ENCODE peak calls at places on chromosomes 7 and 10, in ten cellular contexts. V is sigmoid colon; B is naive B cell; U is stimulated activated CD8-positive, alpha-beta memory T cell treated with anti-CD3 and anti-CD28 coated beads, Interleukin-4, amount 100 ng/mL, for 24 hours; R is kidney epithelial cell; P is activated naive CD4-positive, alpha-beta T cell; H is cerebellum; Y is Calu3; X is activated CD4-positive, alpha-beta T cell treated with anti-CD3 and anti-CD28 coated beads for 36 hours; A is A549. I is an unnamed sample.

GRCh38 chr7:100629117-100629711 is 12.1 kb downstream of the TFR2 start:
- DNase-seq in V (no peak), B (no peak), U (no peak), R (no peak), P (no peak), H (no peak), Y (peak), X (peak), A (peak), I (peak)

GRCh38 chr10:118041316-118041715 is 5.4 kb downstream of the RAB11FIP2 start:
- DNase-seq in V (no peak), B (no peak), U (no peak), R (peak), P (no peak), H (no peak), Y (no peak), X (no peak), A (no peak), I (no peak)

GRCh38 chr7:50304911-50305621 is 550 bp downstream of the IKZF1 start:
- DNase-seq in V (no peak), B (peak), U (no peak), R (no peak), P (peak), H (no peak), Y (no peak), X (peak), A (no peak), I (no peak)

GRCh38 chr10:118585794-118586193 is 9.7 kb downstream of the PRLHR start:
- DNase-seq in V (no peak), B (no peak), U (no peak), R (no peak), P (no peak), H (no peak), Y (no peak), X (no peak), A (no peak), I (no peak)

GRCh38 chr10:132904814-132905649 is 37.3 kb downstream of the CFAP46 start:
- DNase-seq in V (peak), B (no peak), U (peak), R (no peak), P (no peak), H (no peak), Y (no peak), X (peak), A (no peak), I (peak)

GRCh38 chr7:44615149-44615611 is 8.8 kb downstream of the OGDH start:
- DNase-seq in V (peak), B (no peak), U (no peak), R (no peak), P (no peak), H (no peak), Y (no peak), X (peak), A (no peak), I (no peak)

GRCh38 chr7:121273467-121274167 is 55.2 kb upstream of the WNT16 start:
- DNase-seq in V (no peak), B (no peak), U (no peak), R (no peak), P (no peak), H (no peak), Y (no peak), X (no peak), A (no peak), I (no peak)

GRCh38 chr7:56051053-56051338 is 248 bp downstream of the PSPH start:
- DNase-seq in V (no peak), B (no peak), U (no peak), R (no peak), P (no peak), H (no peak), Y (no peak), X (no peak), A (no peak), I (no peak)

GRCh38 chr10:72108811-72109618 is 20.7 kb upstream of the SPOCK2 start:
- DNase-seq in V (no peak), B (no peak), U (no peak), R (peak), P (no peak), H (no peak), Y (no peak), X (no peak), A (no peak), I (no peak)

GRCh38 chr10:27153855-27154198 is 357 bp downstream of the YME1L1 start:
- DNase-seq in V (no peak), B (no peak), U (no peak), R (no peak), P (no peak), H (no peak), Y (no peak), X (peak), A (peak), I (no peak)

GRCh38 chr7:129426482-129426881 is 7.8 kb upstream of the STRIP2 start:
- DNase-seq in V (no peak), B (no peak), U (no peak), R (no peak), P (no peak), H (no peak), Y (no peak), X (no peak), A (no peak), I (no peak)

GRCh38 chr7:150903627-150904026 is 51.3 kb downstream of the AOC1 start:
- DNase-seq in V (peak), B (no peak), U (no peak), R (no peak), P (no peak), H (peak), Y (peak), X (peak), A (no peak), I (no peak)

GRCh38 chr10:71333154-71333887 is 14.3 kb downstream of the SLC29A3 start:
- DNase-seq in V (no peak), B (peak), U (no peak), R (no peak), P (no peak), H (no peak), Y (no peak), X (no peak), A (no peak), I (no peak)

GRCh38 chr10:97024181-97025073 is 161.3 kb downstream of the SLIT1 start:
- DNase-seq in V (no peak), B (no peak), U (no peak), R (peak), P (no peak), H (peak), Y (peak), X (no peak), A (peak), I (no peak)

GRCh38 chr10:119161680-119162079 is 3.8 kb downstream of the SFXN4 start:
- DNase-seq in V (peak), B (no peak), U (no peak), R (no peak), P (no peak), H (no peak), Y (no peak), X (no peak), A (no peak), I (no peak)

GRCh38 chr10:127243490-127244272 is 47.3 kb upstream of the INSYN2A start:
- DNase-seq in V (no peak), B (no peak), U (no peak), R (no peak), P (peak), H (no peak), Y (peak), X (peak), A (peak), I (no peak)

GRCh38 chr7:79786187-79786586 is 332.7 kb upstream of the MAGI2 start:
- DNase-seq in V (no peak), B (no peak), U (no peak), R (no peak), P (no peak), H (no peak), Y (no peak), X (no peak), A (no peak), I (no peak)

GRCh38 chr7:139043823-139044812 is 8.3 kb upstream of the ZC3HAV1L start:
- DNase-seq in V (no peak), B (no peak), U (peak), R (no peak), P (peak), H (no peak), Y (peak), X (peak), A (no peak), I (no peak)

GRCh38 chr7:135741905-135742304 is 6.7 kb downstream of the FAM180A start:
- DNase-seq in V (no peak), B (no peak), U (no peak), R (no peak), P (no peak), H (no peak), Y (no peak), X (no peak), A (no peak), I (no peak)

GRCh38 chr7:108247646-108248045 is 117.5 kb upstream of the LAMB4 start:
- DNase-seq in V (no peak), B (no peak), U (no peak), R (no peak), P (no peak), H (no peak), Y (no peak), X (no peak), A (no peak), I (no peak)

GRCh38 chr7:107659666-107660065 is 962 bp upstream of the SLC26A4 start:
- DNase-seq in V (no peak), B (no peak), U (no peak), R (peak), P (no peak), H (no peak), Y (no peak), X (peak), A (no peak), I (no peak)

GRCh38 chr7:101126651-101127459 is at the start of gene SERPINE1:
- DNase-seq in V (peak), B (no peak), U (peak), R (peak), P (peak), H (no peak), Y (no peak), X (peak), A (peak), I (peak)

GRCh38 chr10:77452952-77453564 is 184.6 kb downstream of the KCNMA1 start:
- DNase-seq in V (no peak), B (no peak), U (no peak), R (no peak), P (no peak), H (no peak), Y (no peak), X (no peak), A (no peak), I (no peak)

GRCh38 chr10:12287772-12288171 is 61.6 kb upstream of the CAMK1D start:
- DNase-seq in V (no peak), B (no peak), U (no peak), R (no peak), P (no peak), H (no peak), Y (no peak), X (no peak), A (no peak), I (no peak)

GRCh38 chr10:33345236-33345635 is 10.8 kb upstream of the NRP1 start:
- DNase-seq in V (no peak), B (no peak), U (no peak), R (no peak), P (no peak), H (no peak), Y (no peak), X (no peak), A (no peak), I (no peak)

GRCh38 chr10:1049425-1049958 is 573 bp upstream of the IDI1 start:
- DNase-seq in V (no peak), B (no peak), U (no peak), R (no peak), P (no peak), H (no peak), Y (no peak), X (no peak), A (no peak), I (no peak)

GRCh38 chr7:132518102-132518838 is 58.0 kb downstream of the PLXNA4 start:
- DNase-seq in V (no peak), B (no peak), U (no peak), R (no peak), P (no peak), H (no peak), Y (peak), X (peak), A (peak), I (no peak)

GRCh38 chr7:128322040-128322643 is 21.6 kb downstream of the RBM28 start:
- DNase-seq in V (no peak), B (no peak), U (no peak), R (no peak), P (no peak), H (peak), Y (peak), X (peak), A (no peak), I (no peak)

GRCh38 chr10:31745612-31746376 is 182.8 kb downstream of the ARHGAP12 start:
- DNase-seq in V (no peak), B (no peak), U (no peak), R (peak), P (no peak), H (no peak), Y (no peak), X (peak), A (peak), I (no peak)

GRCh38 chr10:119644215-119644826 is 6.9 kb upstream of the BAG3 start:
- DNase-seq in V (no peak), B (no peak), U (no peak), R (no peak), P (no peak), H (no peak), Y (no peak), X (no peak), A (no peak), I (no peak)

GRCh38 chr7:5266148-5267028 is 16.4 kb upstream of the SLC29A4 start:
- DNase-seq in V (no peak), B (no peak), U (no peak), R (no peak), P (no peak), H (no peak), Y (no peak), X (no peak), A (no peak), I (no peak)

GRCh38 chr7:155437836-155438235 is 20.1 kb upstream of the EN2 start:
- DNase-seq in V (no peak), B (no peak), U (no peak), R (no peak), P (no peak), H (no peak), Y (no peak), X (no peak), A (no peak), I (no peak)

GRCh38 chr10:26857991-26858706 is 2.6 kb downstream of the ABI1 start:
- DNase-seq in V (no peak), B (peak), U (no peak), R (no peak), P (no peak), H (no peak), Y (no peak), X (no peak), A (no peak), I (no peak)

GRCh38 chr10:51965451-51965850 is 266.1 kb upstream of the CSTF2T start:
- DNase-seq in V (no peak), B (no peak), U (no peak), R (no peak), P (no peak), H (no peak), Y (no peak), X (no peak), A (no peak), I (no peak)

GRCh38 chr7:50727072-50727471 is 55.6 kb downstream of the GRB10 start:
- DNase-seq in V (no peak), B (no peak), U (no peak), R (no peak), P (no peak), H (no peak), Y (no peak), X (no peak), A (no peak), I (no peak)

GRCh38 chr7:150311146-150311545 is 12.0 kb upstream of the LRRC61 start:
- DNase-seq in V (no peak), B (no peak), U (no peak), R (no peak), P (no peak), H (no peak), Y (no peak), X (no peak), A (no peak), I (no peak)

GRCh38 chr10:12710594-12711343 is 290.7 kb downstream of the CCDC3 start:
- DNase-seq in V (peak), B (peak), U (peak), R (peak), P (peak), H (peak), Y (peak), X (peak), A (peak), I (peak)

I was measured in right lobe of liver.